ENCODE peak calls at places on chromosomes 12 and 14, in four cellular contexts. N, V, C and U are unnamed samples.

GRCh38 chr12:111764120-111764821 is 2.5 kb upstream of the ALDH2 start:
- DNase-seq in N (no peak), V (no peak), C (no peak), U (no peak)

GRCh38 chr12:70617450-70617849 is 19.8 kb downstream of the PTPRB start:
- DNase-seq in N (no peak), V (no peak), C (no peak), U (no peak)

GRCh38 chr12:100611031-100611430 is 37.5 kb downstream of the GAS2L3 start:
- DNase-seq in N (no peak), V (no peak), C (no peak), U (no peak)

GRCh38 chr14:45679852-45680251 is 426.9 kb upstream of the MIS18BP1 start:
- DNase-seq in N (no peak), V (no peak), C (no peak), U (no peak)

GRCh38 chr12:71865166-71865713 is 25.7 kb downstream of the TBC1D15 start:
- DNase-seq in N (no peak), V (no peak), C (no peak), U (no peak)

GRCh38 chr12:107242189-107242588 is 148.8 kb upstream of the CRY1 start:
- DNase-seq in N (no peak), V (no peak), C (no peak), U (no peak)

GRCh38 chr12:97977870-97978269 is 515.3 kb downstream of the RMST start:
- DNase-seq in N (no peak), V (no peak), C (no peak), U (no peak)

GRCh38 chr14:61894452-61895077 is 132.3 kb downstream of the SNAPC1 start:
- DNase-seq in N (peak), V (no peak), C (peak), U (no peak)

GRCh38 chr14:54549862-54550261 is 17.1 kb upstream of the SAMD4A start:
- DNase-seq in N (no peak), V (no peak), C (no peak), U (no peak)

GRCh38 chr12:25317553-25317952 is 66.8 kb upstream of the KRAS start:
- DNase-seq in N (no peak), V (no peak), C (no peak), U (no peak)

GRCh38 chr12:4369548-4369947 is 10.0 kb downstream of the FGF23 start:
- DNase-seq in N (no peak), V (no peak), C (no peak), U (no peak)

GRCh38 chr12:12523229-12523628 is 39.4 kb downstream of the DUSP16 start:
- DNase-seq in N (no peak), V (no peak), C (no peak), U (no peak)

GRCh38 chr12:52575256-52575655 is 1.6 kb upstream of the KRT74 start:
- DNase-seq in N (no peak), V (no peak), C (peak), U (no peak)

GRCh38 chr12:52575948-52576347 is 2.3 kb upstream of the KRT74 start:
- DNase-seq in N (no peak), V (no peak), C (peak), U (no peak)

GRCh38 chr12:52570511-52570910 is 3.1 kb downstream of the KRT74 start:
- DNase-seq in N (no peak), V (no peak), C (peak), U (no peak)

GRCh38 chr12:52573743-52574142 is at the start of gene KRT74:
- DNase-seq in N (no peak), V (no peak), C (no peak), U (no peak)

DNA sequence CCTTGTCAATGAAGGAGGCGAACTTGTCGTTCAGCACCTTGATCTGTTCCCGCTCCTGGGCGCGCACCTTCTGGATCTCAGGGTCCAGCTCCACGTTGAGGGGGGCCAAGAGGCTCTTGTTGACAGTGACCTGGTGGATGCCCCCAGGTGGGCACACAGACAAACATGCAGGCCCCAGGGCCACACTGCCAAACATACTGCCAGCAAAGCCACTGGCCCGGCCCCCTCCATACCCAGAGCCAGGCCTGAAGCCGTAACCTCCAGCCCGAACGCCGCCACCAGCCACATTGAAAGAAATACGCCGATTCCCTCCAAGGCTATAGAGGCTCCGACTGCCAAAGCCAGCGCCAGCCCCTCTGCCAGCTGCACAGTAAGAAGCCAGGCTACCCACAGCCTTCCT is 337 bp downstream of the KRT74 start:
- DNase-seq in N (no peak), V (no peak), C (no peak), U (peak)
- H3K4me3 ChIP-seq in N (no peak), V (no peak), C (no peak), U (no peak)

DNA sequence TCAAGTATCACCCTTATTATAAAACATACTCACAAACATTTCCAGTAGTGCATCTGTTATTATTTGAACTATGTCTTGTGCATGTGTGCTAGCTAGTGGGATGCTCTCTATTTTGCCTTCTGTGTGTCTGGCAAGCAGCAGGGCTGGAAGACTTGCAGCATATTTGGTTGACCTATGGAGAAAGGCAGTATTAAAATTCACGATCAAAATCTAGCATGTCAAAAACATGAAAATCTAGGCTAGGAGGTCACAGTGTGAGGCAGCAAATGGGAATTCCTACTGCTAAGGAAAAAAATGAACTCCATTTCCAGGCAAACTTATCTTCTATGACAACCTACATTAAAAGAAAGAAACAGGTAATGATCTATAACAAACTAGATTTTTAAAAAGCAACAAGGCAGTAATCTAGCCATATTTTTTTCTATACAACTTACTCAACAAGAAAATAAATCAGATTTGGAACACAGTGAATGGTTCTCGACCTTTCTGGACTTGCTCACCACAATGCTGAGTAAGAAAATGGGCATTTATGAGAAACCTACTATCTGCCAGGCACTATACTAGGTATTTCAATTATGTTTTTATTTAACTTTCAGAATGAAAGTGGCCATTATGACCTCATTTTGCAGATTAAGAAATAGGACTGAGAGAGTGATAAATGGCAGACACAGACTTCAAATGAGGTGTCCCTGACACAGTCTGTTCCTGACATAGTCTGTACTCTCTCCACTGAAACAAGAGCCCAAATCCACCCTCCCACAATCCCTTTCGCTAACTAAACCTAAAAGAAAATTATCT is 96.8 kb downstream of the TXNDC16 start:
- DNase-seq in N (no peak), V (no peak), C (no peak), U (no peak)
- H3K4me3 ChIP-seq in N (no peak), V (no peak), C (no peak), U (no peak)

GRCh38 chr12:30795660-30796507 is 41.1 kb upstream of the CAPRIN2 start:
- DNase-seq in N (peak), V (peak), C (peak), U (peak)

GRCh38 chr12:30795410-30795659 is 40.6 kb upstream of the CAPRIN2 start:
- DNase-seq in N (no peak), V (no peak), C (no peak), U (no peak)

GRCh38 chr12:30796891-30797371 is 42.2 kb upstream of the CAPRIN2 start:
- DNase-seq in N (no peak), V (no peak), C (no peak), U (peak)

GRCh38 chr12:30797689-30798088 is 42.9 kb upstream of the CAPRIN2 start:
- DNase-seq in N (no peak), V (no peak), C (no peak), U (no peak)

DNA sequence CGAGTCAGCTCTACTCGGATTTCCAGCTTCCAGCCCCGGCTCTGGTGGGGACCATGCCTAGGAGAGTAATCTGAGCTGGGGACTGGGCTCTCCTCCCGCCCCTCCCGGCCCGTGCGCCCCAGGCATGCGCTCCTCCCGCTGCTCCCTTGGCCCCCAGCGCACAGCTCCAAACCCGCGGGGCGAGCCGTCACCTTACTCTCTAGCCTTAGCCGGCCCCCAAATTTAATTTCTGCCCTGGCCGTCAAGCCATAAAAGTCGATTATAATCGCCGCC is 41.7 kb upstream of the CAPRIN2 start:
- DNase-seq in N (no peak), V (no peak), C (no peak), U (no peak)
- H3K4me3 ChIP-seq in N (peak), V (peak), C (peak), U (peak)

GRCh38 chr12:103571286-103571685 is 15.8 kb upstream of the STAB2 start:
- DNase-seq in N (peak), V (no peak), C (no peak), U (peak)
- H3K4me3 ChIP-seq in N (peak), V (no peak), C (no peak), U (no peak)

DNA sequence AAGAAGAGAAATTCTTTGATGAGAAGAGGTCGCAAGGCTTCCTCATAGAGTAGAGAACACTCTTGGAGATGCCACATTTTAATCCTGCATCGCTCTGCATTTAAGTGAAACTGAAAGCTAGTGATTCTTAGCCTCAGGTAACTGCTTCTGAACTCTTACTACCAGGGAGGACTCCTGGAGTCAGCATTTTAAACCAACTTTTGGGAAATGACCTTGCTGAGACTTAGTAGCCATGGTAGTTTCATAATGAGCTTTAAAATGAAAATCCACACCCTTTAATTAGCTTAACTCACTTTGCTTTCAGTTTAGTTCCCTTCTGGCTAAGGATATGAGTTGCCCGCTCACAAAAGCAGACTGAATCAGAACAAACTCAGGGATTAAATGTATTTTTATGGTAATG is 80.3 kb downstream of the SYNE2 start:
- DNase-seq in N (no peak), V (no peak), C (no peak), U (no peak)
- H3K4me3 ChIP-seq in N (no peak), V (no peak), C (no peak), U (peak)

DNA sequence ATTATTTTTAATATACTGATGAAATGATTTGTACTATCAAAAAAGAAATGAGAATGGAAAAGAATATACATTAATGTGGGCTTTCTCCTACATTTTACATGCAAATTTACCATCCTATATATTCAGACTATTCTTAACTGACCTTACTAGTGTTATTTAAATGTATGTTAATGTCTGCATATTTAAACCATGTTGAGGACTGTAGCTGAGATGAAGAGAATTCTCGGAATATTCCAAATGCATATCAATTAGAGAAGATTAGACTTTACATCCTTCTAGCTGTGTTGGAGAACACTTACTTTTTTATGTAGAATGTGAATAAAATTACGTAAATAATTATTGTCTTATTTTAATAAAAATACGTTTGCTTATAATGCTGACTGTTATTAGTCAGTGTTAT is 990.1 kb upstream of the LRFN5 start:
- DNase-seq in N (no peak), V (no peak), C (no peak), U (no peak)
- H3K4me3 ChIP-seq in N (no peak), V (no peak), C (no peak), U (no peak)

GRCh38 chr12:132634411-132634990 is 15.9 kb downstream of the P2RX2 start:
- DNase-seq in N (no peak), V (no peak), C (no peak), U (no peak)
- H3K4me3 ChIP-seq in N (no peak), V (no peak), C (no peak), U (no peak)

GRCh38 chr14:22557846-22558220 is 31.2 kb downstream of the DAD1 start:
- DNase-seq in N (no peak), V (no peak), C (no peak), U (no peak)
- H3K4me3 ChIP-seq in N (no peak), V (no peak), C (no peak), U (no peak)

GRCh38 chr12:2053675-2054070 is 886 bp downstream of the CACNA1C start:
- DNase-seq in N (no peak), V (peak), C (no peak), U (no peak)
- H3K4me3 ChIP-seq in N (peak), V (peak), C (peak), U (peak)